ENCODE peak calls at places on chromosomes 5 and 9, in ten cellular contexts. Q is Right ventricle myocardium superior; K is kidney epithelial cell; L is NCI-H1105 treated with DMSO at 0.1 percent for 48 hours; W is RCC 7860; M is EL; O is activated naive CD8-positive, alpha-beta T cell treated with anti-CD3 and anti-CD28 coated beads, Interleukin-2, amount 10 ng/mL, durations not matched to agents 7 days and 5 days; Z is activated CD8-positive, alpha-beta T cell treated with anti-CD3 and anti-CD28 coated beads, Interleukin-2, amount 10 ng/mL, durations not matched to agents 7 days and 5 days; H is AML-193; V is IMR-90. T is an unnamed sample.

GRCh38 chr9:99162759-99163364 is 57.9 kb downstream of the TGFBR1 start:
- DNase-seq in Q (no peak), K (no peak), L (peak; percentile 46), W (peak; percentile 41), M (peak; percentile 43), O (no peak), Z (no peak), H (peak; percentile 26), V (peak; percentile 51), T (peak; percentile 43)

GRCh38 chr9:130499804-130500263 is 55.1 kb downstream of the ASS1 start:
- DNase-seq in Q (no peak), K (peak; percentile 29), L (no peak), W (peak; percentile 42), M (no peak), O (no peak), Z (no peak), H (no peak), V (no peak), T (no peak)

GRCh38 chr5:140041492-140042421 is 1.3 kb downstream of the NRG2 start:
- DNase-seq in Q (peak; percentile 69), K (no peak), L (peak; percentile 44), W (peak; percentile 69), M (peak; percentile 89), O (peak; percentile 29), Z (no peak), H (no peak), V (peak; percentile 12), T (no peak)

GRCh38 chr5:116771466-116772151 is 197.0 kb upstream of the SEMA6A start:
- DNase-seq in Q (peak; percentile 48), K (no peak), L (no peak), W (no peak), M (no peak), O (no peak), Z (no peak), H (no peak), V (no peak), T (no peak)

GRCh38 chr9:115115924-115116323 is 2.0 kb downstream of the TNC start:
- DNase-seq in Q (no peak), K (no peak), L (no peak), W (peak; percentile 79), M (peak; percentile 86), O (no peak), Z (no peak), H (no peak), V (peak; percentile 82), T (no peak)

GRCh38 chr5:173310861-173311515 is 17.2 kb downstream of the STC2 start:
- DNase-seq in Q (peak; percentile 78), K (no peak), L (no peak), W (no peak), M (no peak), O (no peak), Z (no peak), H (no peak), V (peak; percentile 29), T (no peak)

GRCh38 chr5:9498541-9499497 is 47.1 kb downstream of the SEMA5A start:
- DNase-seq in Q (no peak), K (no peak), L (no peak), W (peak; percentile 49), M (peak; percentile 59), O (no peak), Z (no peak), H (no peak), V (peak; percentile 20), T (peak; percentile 27)

GRCh38 chr5:72648511-72648910 is 141.3 kb upstream of the ZNF366 start:
- DNase-seq in Q (no peak), K (no peak), L (no peak), W (no peak), M (no peak), O (no peak), Z (no peak), H (no peak), V (peak; percentile 39), T (no peak)

GRCh38 chr5:173454764-173455598 is 126.8 kb upstream of the STC2 start:
- DNase-seq in Q (peak; percentile 61), K (peak; percentile 96), L (no peak), W (peak; percentile 100), M (peak; percentile 99), O (no peak), Z (no peak), H (no peak), V (peak; percentile 100), T (no peak)

GRCh38 chr9:123359546-123359945 is 3.5 kb downstream of the CRB2 start:
- DNase-seq in Q (no peak), K (no peak), L (peak; percentile 48), W (no peak), M (no peak), O (no peak), Z (no peak), H (no peak), V (no peak), T (no peak)

GRCh38 chr5:167104351-167104750 is 1187.1 kb upstream of the WWC1 start:
- DNase-seq in Q (no peak), K (no peak), L (no peak), W (no peak), M (no peak), O (no peak), Z (no peak), H (no peak), V (no peak), T (no peak)

GRCh38 chr9:123432331-123433236 is 76.6 kb downstream of the CRB2 start:
- DNase-seq in Q (no peak), K (no peak), L (no peak), W (no peak), M (no peak), O (no peak), Z (no peak), H (no peak), V (no peak), T (no peak)

GRCh38 chr9:99040911-99041582 is 63.9 kb upstream of the TGFBR1 start:
- DNase-seq in Q (no peak), K (peak; percentile 59), L (no peak), W (peak; percentile 71), M (peak; percentile 94), O (no peak), Z (no peak), H (peak; percentile 78), V (peak; percentile 87), T (peak; percentile 11)

GRCh38 chr9:133980864-133981588 is 11.1 kb downstream of the VAV2 start:
- DNase-seq in Q (no peak), K (no peak), L (no peak), W (no peak), M (no peak), O (no peak), Z (no peak), H (no peak), V (no peak), T (no peak)

GRCh38 chr9:21801683-21802417 is 586 bp upstream of the MTAP start:
- DNase-seq in Q (peak; percentile 88), K (no peak), L (peak; percentile 57), W (peak; percentile 48), M (peak; percentile 87), O (peak; percentile 44), Z (peak; percentile 33), H (no peak), V (peak; percentile 85), T (no peak)